ENCODE peak calls at places on chromosomes 3 and 15, in five cellular contexts. One of them, this sample, is unnamed. For H4K20me1, the result is how much of the 10 kb centered on the place peaks cover.

GRCh38 chr3:77456881-77457280 is 417.0 kb downstream of the ROBO2 start:
- DNase-seq in SK-N-SH: peak
- DNase-seq in HCT116: no peak
- DNase-seq in HepG2: no peak
- DNase-seq in K562: no peak
- DNase-seq in this sample: no peak

GRCh38 chr15:55960946-55961345 is 32.5 kb downstream of the NEDD4 start:
- DNase-seq in SK-N-SH: no peak
- DNase-seq in HCT116: no peak
- DNase-seq in HepG2: peak
- DNase-seq in K562: no peak
- DNase-seq in this sample: no peak

GRCh38 chr3:113277886-113278598 is 66.7 kb downstream of the BOC start:
- DNase-seq in SK-N-SH: no peak
- DNase-seq in HCT116: no peak
- DNase-seq in HepG2: no peak
- DNase-seq in K562: no peak
- DNase-seq in this sample: no peak

GRCh38 chr3:130480736-130481135 is 36.2 kb upstream of the COL6A6 start:
- DNase-seq in SK-N-SH: no peak
- DNase-seq in HCT116: peak
- DNase-seq in HepG2: no peak
- DNase-seq in K562: peak
- DNase-seq in this sample: no peak

GRCh38 chr3:152466784-152467183 is 198.1 kb downstream of the MBNL1 start:
- DNase-seq in SK-N-SH: peak
- DNase-seq in HCT116: no peak
- DNase-seq in HepG2: peak
- DNase-seq in K562: peak
- DNase-seq in this sample: no peak

GRCh38 chr3:189824629-189825312 is 193.6 kb downstream of the TP63 start:
- DNase-seq in SK-N-SH: no peak
- DNase-seq in HCT116: no peak
- DNase-seq in HepG2: no peak
- DNase-seq in K562: no peak
- DNase-seq in this sample: no peak

GRCh38 chr15:89129123-89129815 is 41.0 kb downstream of the ABHD2 start:
- DNase-seq in SK-N-SH: peak
- DNase-seq in HCT116: no peak
- DNase-seq in HepG2: no peak
- DNase-seq in K562: peak
- DNase-seq in this sample: no peak

GRCh38 chr3:145939431-145939830 is 221.6 kb downstream of the PLOD2 start:
- DNase-seq in SK-N-SH: no peak
- DNase-seq in HCT116: no peak
- DNase-seq in HepG2: peak
- DNase-seq in K562: no peak
- DNase-seq in this sample: no peak

GRCh38 chr3:71489315-71489761 is 94.2 kb downstream of the FOXP1 start:
- DNase-seq in SK-N-SH: no peak
- DNase-seq in HCT116: no peak
- DNase-seq in HepG2: no peak
- DNase-seq in K562: no peak
- DNase-seq in this sample: no peak

GRCh38 chr3:9280477-9281219 is 31.2 kb upstream of the SRGAP3 start:
- DNase-seq in SK-N-SH: peak
- DNase-seq in HCT116: no peak
- DNase-seq in HepG2: no peak
- DNase-seq in K562: no peak
- DNase-seq in this sample: no peak

GRCh38 chr3:108090066-108090700 is 648 bp downstream of the CD47 start:
- DNase-seq in SK-N-SH: no peak
- DNase-seq in HCT116: no peak
- DNase-seq in HepG2: no peak
- DNase-seq in K562: peak
- DNase-seq in this sample: no peak

GRCh38 chr15:36361351-36361870 is 218.0 kb upstream of the CDIN1 start:
- DNase-seq in SK-N-SH: no peak
- DNase-seq in HCT116: no peak
- DNase-seq in HepG2: no peak
- DNase-seq in K562: no peak
- DNase-seq in this sample: no peak

GRCh38 chr3:125374501-125374995 is 577 bp downstream of the ZNF148 start:
- DNase-seq in SK-N-SH: peak
- DNase-seq in HCT116: no peak
- DNase-seq in HepG2: peak
- DNase-seq in K562: peak
- DNase-seq in this sample: no peak

GRCh38 chr3:43512749-43513404 is 108.9 kb downstream of the ANO10 start:
- DNase-seq in SK-N-SH: no peak
- DNase-seq in HCT116: no peak
- DNase-seq in HepG2: no peak
- DNase-seq in K562: no peak
- DNase-seq in this sample: no peak

GRCh38 chr15:69718916-69719315 is 266.3 kb downstream of the RPLP1 start:
- DNase-seq in SK-N-SH: no peak
- DNase-seq in HCT116: no peak
- DNase-seq in HepG2: no peak
- DNase-seq in K562: no peak
- DNase-seq in this sample: no peak

GRCh38 chr3:71466483-71466882 is 117.0 kb downstream of the FOXP1 start:
- DNase-seq in SK-N-SH: no peak
- DNase-seq in HCT116: no peak
- DNase-seq in HepG2: no peak
- DNase-seq in K562: peak
- DNase-seq in this sample: no peak

DNA sequence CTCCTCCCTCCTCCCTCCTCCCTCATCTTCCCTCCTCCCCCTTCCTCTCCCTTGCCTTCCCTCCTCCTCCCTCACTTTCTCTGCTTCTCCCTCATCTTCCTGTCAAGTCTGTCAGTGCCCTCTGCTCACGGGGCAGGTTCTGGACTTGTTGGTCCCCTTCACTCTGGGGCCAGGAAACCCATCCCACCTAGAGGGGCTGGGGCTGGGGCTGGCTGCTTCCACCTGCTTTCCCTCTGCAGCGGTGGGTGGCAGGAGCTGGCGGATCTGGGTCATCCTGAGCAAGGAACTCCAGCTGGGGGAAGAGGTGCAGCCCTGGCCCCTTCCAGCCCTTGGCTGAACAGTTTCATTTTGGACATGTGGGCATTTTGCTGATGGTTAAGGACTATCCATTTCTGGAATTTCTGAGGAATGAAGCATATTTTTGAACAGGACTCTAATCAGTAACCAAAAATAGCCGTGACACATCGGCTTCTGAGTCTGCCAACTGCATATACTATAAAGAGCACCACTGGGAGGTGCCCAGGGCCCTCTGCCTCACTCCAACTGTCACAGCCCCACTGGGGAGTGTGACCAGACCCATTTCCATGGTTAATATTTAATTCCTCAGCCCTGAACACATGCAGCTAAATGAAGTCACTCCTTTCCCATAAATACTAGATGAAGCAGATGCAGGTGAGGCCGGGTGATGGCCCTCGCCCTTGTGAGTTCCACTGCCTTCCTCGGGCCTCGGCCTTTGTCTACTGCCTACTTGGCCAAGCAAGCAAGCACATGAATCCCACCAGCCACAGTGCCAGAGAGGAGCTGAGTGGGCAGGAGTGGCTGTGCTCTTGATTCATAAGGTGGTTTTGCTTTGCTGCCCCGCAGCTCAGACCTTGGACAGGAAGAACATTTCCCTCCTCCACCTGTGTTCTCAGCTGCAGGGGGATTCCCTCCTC is 39.8 kb downstream of the CHDH start:
- DNase-seq in SK-N-SH: no peak
- DNase-seq in HCT116: no peak
- DNase-seq in HepG2: peak
- DNase-seq in K562: no peak
- DNase-seq in this sample: peak
- TF ChIP-seq RAD21 in SK-N-SH: no peak
- TF ChIP-seq RAD21 in HCT116: no peak
- TF ChIP-seq RAD21 in HepG2: no peak
- TF ChIP-seq RAD21 in K562: no peak
- TF ChIP-seq RAD21 in this sample: no peak

GRCh38 chr15:57220220-57220619 is 156.1 kb upstream of the CGNL1 start:
- DNase-seq in SK-N-SH: peak
- DNase-seq in HCT116: no peak
- DNase-seq in HepG2: no peak
- DNase-seq in K562: no peak
- DNase-seq in this sample: no peak
- TF ChIP-seq ZBTB33 in SK-N-SH: no peak
- TF ChIP-seq ZBTB33 in HCT116: no peak
- TF ChIP-seq ZBTB33 in HepG2: no peak
- TF ChIP-seq ZBTB33 in K562: no peak
- TF ChIP-seq ZBTB33 in this sample: no peak

GRCh38 chr3:150757768-150758167 is 5.2 kb downstream of the SIAH2 start:
- DNase-seq in SK-N-SH: no peak
- DNase-seq in HCT116: no peak
- DNase-seq in HepG2: no peak
- DNase-seq in K562: no peak
- DNase-seq in this sample: no peak
- H4K20me1 ChIP-seq in SK-N-SH: half or more
- H4K20me1 ChIP-seq in HCT116: under half
- H4K20me1 ChIP-seq in HepG2: half or more
- H4K20me1 ChIP-seq in K562: under half
- H4K20me1 ChIP-seq in this sample: under half

GRCh38 chr3:105618561-105618960 is 250.3 kb downstream of the CBLB start:
- DNase-seq in SK-N-SH: no peak
- DNase-seq in HCT116: no peak
- DNase-seq in HepG2: no peak
- DNase-seq in K562: peak
- DNase-seq in this sample: no peak
- TF ChIP-seq RAD21 in SK-N-SH: no peak
- TF ChIP-seq RAD21 in HCT116: no peak
- TF ChIP-seq RAD21 in HepG2: no peak
- TF ChIP-seq RAD21 in K562: no peak
- TF ChIP-seq RAD21 in this sample: no peak

DNA sequence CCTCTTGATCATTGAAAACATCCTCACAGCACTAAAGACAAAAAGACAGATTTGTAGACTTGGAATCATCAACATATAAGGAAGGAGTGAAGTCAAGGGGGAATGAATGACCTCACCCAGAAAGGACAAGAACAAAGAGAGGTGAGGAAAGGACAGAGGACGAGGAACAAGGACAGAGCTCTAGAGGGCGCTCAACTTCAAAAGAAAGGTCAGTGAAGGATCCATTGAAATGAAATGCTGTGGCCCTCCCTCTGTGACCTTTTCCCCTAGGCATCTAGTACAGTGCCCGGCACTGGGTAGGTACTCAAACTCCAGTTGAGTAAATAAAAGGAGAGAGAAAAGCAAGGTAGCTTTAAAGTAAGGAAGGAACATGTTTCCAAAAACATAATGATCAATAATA is 2.6 kb downstream of the ATP8B4 start:
- DNase-seq in SK-N-SH: no peak
- DNase-seq in HCT116: peak
- DNase-seq in HepG2: peak
- DNase-seq in K562: peak
- DNase-seq in this sample: no peak
- TF ChIP-seq ZBTB33 in SK-N-SH: no peak
- TF ChIP-seq ZBTB33 in HCT116: no peak
- TF ChIP-seq ZBTB33 in HepG2: no peak
- TF ChIP-seq ZBTB33 in K562: no peak
- TF ChIP-seq ZBTB33 in this sample: no peak

This sample was measured in GM12878.